ENCODE peak calls at places on chromosome 3, in four cellular contexts. N is A673, C is tibial artery, J is foreskin fibroblast. W is an unnamed sample.

GRCh38 chr3:179100652-179101051 is 29.0 kb upstream of the ZMAT3 start:
- DNase-seq in N (no peak), C (no peak), J (peak; percentile 79), W (no peak)

GRCh38 chr3:195197764-195198423 is 73.1 kb downstream of the XXYLT1 start:
- DNase-seq in N (peak; percentile 84), C (no peak), J (peak; percentile 90), W (no peak)

GRCh38 chr3:78281381-78281780 is 1241.5 kb downstream of the ROBO2 start:
- DNase-seq in N (no peak), C (no peak), J (no peak), W (no peak)

GRCh38 chr3:43176666-43177065 is 70.8 kb upstream of the POMGNT2 start:
- DNase-seq in N (no peak), C (no peak), J (peak; percentile 46), W (no peak)

GRCh38 chr3:194569252-194569651 is 64.0 kb downstream of the TMEM44 start:
- DNase-seq in N (no peak), C (no peak), J (no peak), W (no peak)

GRCh38 chr3:127304121-127304744 is 16.4 kb upstream of the PRR20G start:
- DNase-seq in N (peak; percentile 10), C (no peak), J (no peak), W (no peak)

GRCh38 chr3:77038928-77039605 is 832 bp upstream of the ROBO2 start:
- DNase-seq in N (peak; percentile 61), C (no peak), J (peak; percentile 75), W (no peak)

GRCh38 chr3:170864525-170865208 is 5.3 kb downstream of the RPL22L1 start:
- DNase-seq in N (no peak), C (no peak), J (peak; percentile 67), W (no peak)

GRCh38 chr3:172285844-172286243 is 162.4 kb downstream of the GHSR start:
- DNase-seq in N (no peak), C (no peak), J (no peak), W (no peak)

GRCh38 chr3:175338775-175339535 is 479.8 kb downstream of the NAALADL2 start:
- DNase-seq in N (no peak), C (peak; percentile 36), J (peak; percentile 56), W (peak; percentile 5)

GRCh38 chr3:77303943-77304778 is 264.3 kb downstream of the ROBO2 start:
- DNase-seq in N (peak; percentile 20), C (no peak), J (no peak), W (no peak)

GRCh38 chr3:25448750-25449684 is 21.0 kb downstream of the RARB start:
- DNase-seq in N (peak; percentile 90), C (peak; percentile 89), J (peak; percentile 76), W (peak; percentile 62)

GRCh38 chr3:122415762-122416654 is at the start of gene WDR5B:
- DNase-seq in N (peak; percentile 98), C (peak; percentile 96), J (peak; percentile 98), W (peak; percentile 87)

GRCh38 chr3:46851364-46852328 is 11.6 kb downstream of the MYL3 start:
- DNase-seq in N (no peak), C (no peak), J (no peak), W (no peak)

GRCh38 chr3:113736548-113737089 is 9.4 kb downstream of the NAA50 start:
- DNase-seq in N (peak; percentile 79), C (no peak), J (peak; percentile 79), W (no peak)

GRCh38 chr3:46417841-46418611 is 11.0 kb downstream of the CCRL2 start:
- DNase-seq in N (no peak), C (no peak), J (no peak), W (no peak)

GRCh38 chr3:38089163-38089562 is 47.8 kb downstream of the ACAA1 start:
- DNase-seq in N (no peak), C (no peak), J (no peak), W (no peak)

GRCh38 chr3:174618368-174618767 is 240.8 kb upstream of the NAALADL2 start:
- DNase-seq in N (no peak), C (no peak), J (no peak), W (no peak)

GRCh38 chr3:130276203-130276803 is 69.2 kb upstream of the COL6A5 start:
- DNase-seq in N (peak; percentile 72), C (no peak), J (peak; percentile 74), W (no peak)

GRCh38 chr3:182644800-182645433 is 148.4 kb upstream of the ATP11B start:
- DNase-seq in N (no peak), C (no peak), J (no peak), W (no peak)

GRCh38 chr3:42705039-42705767 is 2.6 kb upstream of the HHATL start:
- DNase-seq in N (no peak), C (peak; percentile 10), J (no peak), W (no peak)

GRCh38 chr3:72820405-72820804 is 27.8 kb downstream of the SHQ1 start:
- DNase-seq in N (peak; percentile 65), C (no peak), J (peak; percentile 80), W (no peak)